ENCODE peak calls at places on chromosomes 13 and 19, in ten cellular contexts. P is stimulated activated CD4-positive, alpha-beta T cell treated with anti-CD3 and anti-CD28 coated beads, Interleukin-2, amount 100 ng/mL, for 48 hours; S is cardiac fibroblast; Y is activated naive CD4-positive, alpha-beta T cell treated with anti-CD3 and anti-CD28 coated beads for 36 hours; C is IMR-90; R is thoracic aorta; I is CD4-positive, alpha-beta T cell; B is fibroblast of the aortic adventitia; A is left ventricle myocardium inferior; D is cardiac muscle cell. T is an unnamed sample.

GRCh38 chr13:52846567-52847321 is 1.7 kb downstream of the PCDH8 start:
- DNase-seq in P (no peak), S (no peak), Y (peak), C (peak), R (no peak), I (no peak), B (peak), A (peak), D (peak), T (no peak)

GRCh38 chr13:47420568-47420967 is 523.7 kb upstream of the HTR2A start:
- DNase-seq in P (no peak), S (peak), Y (peak), C (peak), R (no peak), I (no peak), B (no peak), A (no peak), D (no peak), T (no peak)

GRCh38 chr13:35621989-35622388 is 145.5 kb upstream of the MAB21L1 start:
- DNase-seq in P (no peak), S (peak), Y (no peak), C (peak), R (no peak), I (no peak), B (peak), A (no peak), D (no peak), T (no peak)

GRCh38 chr13:93847162-93847561 is 620.6 kb downstream of the GPC6 start:
- DNase-seq in P (no peak), S (peak), Y (no peak), C (peak), R (no peak), I (no peak), B (peak), A (no peak), D (no peak), T (no peak)

GRCh38 chr13:111917901-111918300 is 149.0 kb upstream of the SOX1 start:
- DNase-seq in P (no peak), S (no peak), Y (no peak), C (no peak), R (no peak), I (no peak), B (no peak), A (no peak), D (no peak), T (no peak)

GRCh38 chr13:42990147-42990990 is 1.7 kb downstream of the EPSTI1 start:
- DNase-seq in P (no peak), S (peak), Y (no peak), C (peak), R (no peak), I (no peak), B (peak), A (no peak), D (peak), T (no peak)

GRCh38 chr13:19590423-19590822 is 29.1 kb upstream of the TPTE2 start:
- DNase-seq in P (no peak), S (no peak), Y (no peak), C (no peak), R (no peak), I (no peak), B (no peak), A (no peak), D (no peak), T (no peak)

GRCh38 chr19:17420267-17420924 is 549 bp downstream of the MVB12A start:
- DNase-seq in P (no peak), S (no peak), Y (peak), C (no peak), R (no peak), I (no peak), B (peak), A (peak), D (peak), T (no peak)

GRCh38 chr19:2694196-2694595 is 8.3 kb downstream of the GNG7 start:
- DNase-seq in P (no peak), S (no peak), Y (no peak), C (no peak), R (no peak), I (no peak), B (no peak), A (no peak), D (no peak), T (no peak)

GRCh38 chr19:33703821-33704220 is 82.1 kb downstream of the CHST8 start:
- DNase-seq in P (no peak), S (no peak), Y (no peak), C (no peak), R (no peak), I (no peak), B (no peak), A (no peak), D (no peak), T (no peak)

GRCh38 chr19:12733369-12733896 is 1.1 kb downstream of the TRIR start:
- DNase-seq in P (peak), S (peak), Y (peak), C (peak), R (no peak), I (no peak), B (peak), A (no peak), D (no peak), T (peak)

GRCh38 chr13:111630411-111630810 is 310.0 kb downstream of the TEX29 start:
- DNase-seq in P (no peak), S (no peak), Y (no peak), C (no peak), R (no peak), I (no peak), B (no peak), A (no peak), D (no peak), T (no peak)

GRCh38 chr19:7333198-7334118 is 15.3 kb upstream of the ARHGEF18 start:
- DNase-seq in P (no peak), S (peak), Y (no peak), C (no peak), R (no peak), I (no peak), B (peak), A (peak), D (no peak), T (no peak)

GRCh38 chr13:24036115-24036514 is 124.4 kb upstream of the SPATA13 start:
- DNase-seq in P (no peak), S (no peak), Y (no peak), C (peak), R (no peak), I (no peak), B (peak), A (no peak), D (no peak), T (no peak)

GRCh38 chr19:43438291-43439162 is 23.8 kb downstream of the TEX101 start:
- DNase-seq in P (no peak), S (peak), Y (peak), C (peak), R (no peak), I (peak), B (peak), A (peak), D (no peak), T (no peak)

GRCh38 chr19:47124937-47125668 is 5.5 kb upstream of the SAE1 start:
- DNase-seq in P (no peak), S (peak), Y (no peak), C (peak), R (no peak), I (no peak), B (peak), A (no peak), D (peak), T (peak)

GRCh38 chr13:100230813-100231575 is 142.1 kb downstream of the PCCA start:
- DNase-seq in P (no peak), S (no peak), Y (no peak), C (no peak), R (no peak), I (no peak), B (no peak), A (no peak), D (peak), T (no peak)

GRCh38 chr13:79108914-79109643 is 297.0 kb downstream of the RBM26 start:
- DNase-seq in P (no peak), S (no peak), Y (no peak), C (no peak), R (no peak), I (no peak), B (no peak), A (no peak), D (no peak), T (no peak)

GRCh38 chr19:40513741-40514315 is 47.0 kb downstream of the SPTBN4 start:
- DNase-seq in P (no peak), S (no peak), Y (no peak), C (no peak), R (no peak), I (no peak), B (no peak), A (no peak), D (no peak), T (no peak)

GRCh38 chr19:29509456-29509855 is 16.3 kb upstream of the VSTM2B start:
- DNase-seq in P (no peak), S (no peak), Y (no peak), C (no peak), R (no peak), I (no peak), B (no peak), A (no peak), D (no peak), T (no peak)

GRCh38 chr13:25783480-25784081 is 268.2 kb downstream of the SHISA2 start:
- DNase-seq in P (no peak), S (no peak), Y (no peak), C (no peak), R (no peak), I (no peak), B (no peak), A (no peak), D (no peak), T (no peak)

T was measured in HAP-1.